ENCODE peak calls at places on chromosome 17, in six cellular contexts. B, G, H, C, L and Y are unnamed samples.

GRCh38 chr17:50117202-50118040 is 12.5 kb downstream of the SAMD14 start:
- DNase-seq in C (peak; percentile 58), B (no peak), G (no peak), L (no peak), H (peak; percentile 78), Y (peak; percentile 78)

GRCh38 chr17:61968757-61969156 is 41.0 kb upstream of the INTS2 start:
- DNase-seq in B (no peak), C (no peak), L (no peak), H (no peak), G (no peak), Y (no peak)

GRCh38 chr17:31416503-31416923 is 25.0 kb downstream of the RAB11FIP4 start:
- DNase-seq in B (no peak), G (no peak), C (no peak), H (no peak), L (no peak), Y (no peak)

GRCh38 chr17:5355416-5356129 is 63.9 kb downstream of the NUP88 start:
- DNase-seq in L (no peak), G (no peak), H (no peak), C (no peak), B (no peak), Y (no peak)

GRCh38 chr17:17928422-17929386 is 43.5 kb downstream of the TOM1L2 start:
- DNase-seq in G (no peak), C (no peak), B (no peak), L (no peak), H (no peak), Y (no peak)

GRCh38 chr17:7825206-7825980 is 8.6 kb upstream of the KDM6B start:
- DNase-seq in H (no peak), L (no peak), B (no peak), C (no peak), G (peak; percentile 69), Y (no peak)

GRCh38 chr17:2275722-2276121 is 27.9 kb downstream of the SMG6 start:
- DNase-seq in C (no peak), L (no peak), B (no peak), G (no peak), H (no peak), Y (no peak)

GRCh38 chr17:33459078-33459940 is 166.2 kb upstream of the ASIC2 start:
- DNase-seq in H (no peak), G (no peak), L (no peak), C (peak; percentile 18), B (peak; percentile 44), Y (no peak)

GRCh38 chr17:77690271-77691161 is 268.0 kb upstream of the TNRC6C start:
- DNase-seq in G (peak; percentile 88), B (no peak), L (no peak), H (no peak), C (no peak), Y (no peak)

GRCh38 chr17:45961206-45961605 is 37.8 kb upstream of the STH start:
- DNase-seq in C (no peak), G (no peak), H (no peak), L (no peak), B (no peak), Y (no peak)

GRCh38 chr17:41773731-41774193 is 12.7 kb downstream of the JUP start:
- DNase-seq in H (no peak), C (no peak), G (no peak), L (no peak), B (no peak), Y (no peak)

GRCh38 chr17:38352245-38353083 is 820 bp downstream of the SOCS7 start:
- DNase-seq in B (no peak), H (peak; percentile 30), L (no peak), C (no peak), G (peak; percentile 62), Y (no peak)

GRCh38 chr17:43940630-43941029 is 1.6 kb downstream of the PPY start:
- DNase-seq in C (no peak), G (peak; percentile 81), B (no peak), L (no peak), H (peak; percentile 55), Y (no peak)

GRCh38 chr17:72175787-72176515 is 55.1 kb downstream of the SOX9 start:
- DNase-seq in B (no peak), G (no peak), L (no peak), C (no peak), H (no peak), Y (no peak)

GRCh38 chr17:64687959-64688358 is 25.9 kb upstream of the SMURF2 start:
- DNase-seq in C (no peak), G (no peak), L (no peak), B (no peak), H (no peak), Y (no peak)

GRCh38 chr17:78316115-78316866 is 43.6 kb downstream of the SOCS3 start:
- DNase-seq in H (no peak), L (no peak), C (no peak), B (no peak), G (peak; percentile 46), Y (no peak)

GRCh38 chr17:10149573-10150399 is 48.6 kb downstream of the GAS7 start:
- DNase-seq in L (no peak), G (no peak), H (peak; percentile 10), C (no peak), B (peak; percentile 68), Y (peak; percentile 40)

GRCh38 chr17:29007456-29008455 is 1.9 kb upstream of the SEZ6 start:
- DNase-seq in B (no peak), L (no peak), H (no peak), C (no peak), G (no peak), Y (no peak)

GRCh38 chr17:27559996-27560481 is 70.9 kb upstream of the LGALS9 start:
- DNase-seq in L (no peak), G (peak; percentile 58), C (no peak), H (no peak), B (no peak), Y (no peak)

GRCh38 chr17:9900744-9901143 is 4.3 kb downstream of the RCVRN start:
- DNase-seq in B (no peak), H (no peak), C (no peak), G (no peak), L (no peak), Y (no peak)

GRCh38 chr17:17723354-17724261 is 42.4 kb downstream of the RAI1 start:
- DNase-seq in B (no peak), C (peak; percentile 68), L (no peak), G (peak; percentile 87), H (no peak), Y (peak; percentile 73)

GRCh38 chr17:69268442-69269068 is 39.9 kb upstream of the ABCA10 start:
- DNase-seq in G (no peak), L (no peak), B (no peak), C (no peak), H (no peak), Y (no peak)

GRCh38 chr17:78541488-78542237 is 35.5 kb downstream of the DNAH17 start:
- DNase-seq in G (no peak), B (no peak), C (no peak), L (no peak), H (peak; percentile 49), Y (no peak)

GRCh38 chr17:80068301-80069160 is 32.1 kb downstream of the CCDC40 start:
- DNase-seq in H (peak; percentile 39), G (peak; percentile 68), L (no peak), C (no peak), B (no peak), Y (no peak)

GRCh38 chr17:13306310-13306962 is 288.6 kb upstream of the ELAC2 start:
- DNase-seq in L (peak; percentile 41), G (peak; percentile 60), C (no peak), B (no peak), H (peak; percentile 51), Y (no peak)

GRCh38 chr17:75088902-75089417 is 1.2 kb downstream of the SLC16A5 start:
- DNase-seq in L (no peak), H (no peak), C (no peak), B (no peak), G (no peak), Y (no peak)

GRCh38 chr17:42067371-42068180 is 17.2 kb upstream of the C17orf113 start:
- DNase-seq in C (no peak), G (peak; percentile 85), H (peak; percentile 72), L (no peak), B (no peak), Y (no peak)

GRCh38 chr17:43309505-43310329 is 75.9 kb upstream of the RNU2-1 start:
- DNase-seq in G (no peak), B (no peak), L (no peak), H (no peak), C (no peak), Y (no peak)

GRCh38 chr17:42179911-42180410 is 981 bp downstream of the KCNH4 start:
- DNase-seq in C (no peak), L (no peak), H (peak; percentile 76), G (peak; percentile 62), B (no peak), Y (no peak)

DNA sequence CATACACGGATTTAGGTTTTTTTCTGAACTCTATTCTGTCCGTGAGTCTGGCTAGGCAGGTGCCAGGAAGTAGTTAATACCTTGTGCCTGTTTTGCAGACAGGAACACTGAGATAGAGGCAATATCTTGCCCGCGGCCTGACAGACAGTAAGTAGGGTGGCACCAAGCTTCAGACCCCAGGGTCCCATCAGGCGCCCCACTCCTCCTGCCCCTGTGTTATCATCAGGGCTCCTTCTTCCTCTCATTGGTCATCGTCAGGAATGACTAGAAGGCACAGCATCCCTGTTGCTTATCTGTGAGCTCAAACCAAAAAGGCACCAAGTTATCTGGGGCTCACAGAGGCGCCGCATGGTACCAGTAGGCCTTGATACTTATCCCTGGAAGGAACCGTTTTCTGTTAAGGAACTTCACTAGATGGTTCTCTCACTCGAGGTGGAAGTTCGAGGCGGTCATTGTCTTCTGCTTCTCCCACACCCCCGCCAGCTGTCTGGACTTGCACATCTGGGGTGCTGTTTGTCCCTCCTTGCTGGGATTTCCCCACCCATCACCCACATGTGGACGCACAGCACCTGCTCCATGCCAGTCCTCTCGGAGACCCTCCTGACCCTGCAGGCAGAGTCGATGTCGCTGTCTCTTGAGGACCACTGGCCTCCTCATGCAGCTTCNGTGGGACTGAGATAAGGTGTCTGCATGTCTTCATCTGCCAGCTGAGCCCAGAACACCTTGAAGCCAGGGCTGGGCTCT is 52.0 kb downstream of the METRNL start:
- DNase-seq in G (no peak), C (no peak), H (peak; percentile 77), L (no peak), B (no peak), Y (no peak)
- TF ChIP-seq TAF1 in G (no peak), C (no peak), H (no peak), L (no peak), B (no peak), Y (no peak)

GRCh38 chr17:57369509-57369945 is 113.2 kb downstream of the MSI2 start:
- DNase-seq in G (no peak), L (no peak), C (no peak), B (no peak), H (no peak), Y (no peak)
- TF ChIP-seq POLR2AphosphoS5 in G (no peak), L (no peak), C (no peak), B (no peak), H (no peak), Y (no peak)

DNA sequence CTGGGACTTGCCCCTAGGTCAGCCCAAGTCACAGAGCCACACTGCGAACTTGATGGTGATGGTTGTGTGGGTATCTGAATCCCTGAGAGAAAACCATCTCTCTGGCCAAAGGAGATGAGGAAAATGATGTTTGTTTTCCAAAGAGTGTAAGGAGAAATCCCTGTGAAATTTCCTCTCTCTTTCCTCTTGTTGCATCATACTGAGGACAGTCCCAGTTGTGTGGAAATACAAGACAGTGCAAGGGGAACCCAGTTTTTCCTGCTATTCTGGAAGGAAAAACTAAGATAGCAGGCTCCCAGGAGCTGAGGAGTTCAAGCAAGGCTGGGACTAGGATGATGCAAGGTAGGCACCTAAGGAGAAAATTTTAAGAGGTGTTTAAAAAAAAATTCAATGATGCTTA is 86.8 kb upstream of the TOM1L1 start:
- DNase-seq in L (no peak), H (no peak), C (no peak), B (no peak), G (no peak), Y (no peak)
- TF ChIP-seq TAF1 in L (no peak), H (no peak), C (no peak), B (no peak), G (no peak), Y (no peak)

GRCh38 chr17:70523407-70523806 is 354.1 kb downstream of the KCNJ2 start:
- DNase-seq in C (no peak), L (no peak), G (no peak), B (no peak), H (no peak), Y (no peak)
- TF ChIP-seq POLR2AphosphoS5 in C (no peak), L (no peak), G (no peak), B (no peak), H (no peak), Y (no peak)